ENCODE peak calls at places on chromosomes 1 and 21, in four cellular contexts. One of them, this sample, is unnamed. For H3K4me1 and H3K36me3, the result is how much of the 10 kb centered on the place peaks cover.

GRCh38 chr1:23449918-23450317 is 25.4 kb upstream of the TCEA3 start:
- DNase-seq in tibial nerve: peak
- DNase-seq in left ventricle myocardium inferior: peak
- DNase-seq in GM23248: no peak
- DNase-seq in this sample: no peak

GRCh38 chr21:33901421-33902288 is 13.9 kb downstream of the ATP5PO start:
- DNase-seq in left ventricle myocardium inferior: no peak
- DNase-seq in GM23248: peak
- DNase-seq in tibial nerve: peak
- DNase-seq in this sample: no peak

GRCh38 chr21:28632718-28633408 is 359.8 kb downstream of the LTN1 start:
- DNase-seq in GM23248: peak
- DNase-seq in left ventricle myocardium inferior: no peak
- DNase-seq in tibial nerve: no peak
- DNase-seq in this sample: no peak

GRCh38 chr1:52629667-52630066 is 3.3 kb upstream of the SHISAL2A start:
- DNase-seq in tibial nerve: no peak
- DNase-seq in GM23248: no peak
- DNase-seq in left ventricle myocardium inferior: no peak
- DNase-seq in this sample: no peak

GRCh38 chr1:75696000-75696399 is 28.5 kb upstream of the ACADM start:
- DNase-seq in left ventricle myocardium inferior: no peak
- DNase-seq in tibial nerve: no peak
- DNase-seq in GM23248: no peak
- DNase-seq in this sample: no peak

GRCh38 chr1:28144203-28145135 is 32.0 kb downstream of the PTAFR start:
- DNase-seq in tibial nerve: no peak
- DNase-seq in left ventricle myocardium inferior: no peak
- DNase-seq in GM23248: peak
- DNase-seq in this sample: no peak

GRCh38 chr1:67708606-67709005 is 23.6 kb downstream of the GADD45A start:
- DNase-seq in tibial nerve: no peak
- DNase-seq in left ventricle myocardium inferior: no peak
- DNase-seq in GM23248: no peak
- DNase-seq in this sample: no peak

GRCh38 chr1:64471218-64471719 is 1.3 kb downstream of the CACHD1 start:
- DNase-seq in tibial nerve: no peak
- DNase-seq in left ventricle myocardium inferior: peak
- DNase-seq in GM23248: peak
- DNase-seq in this sample: peak

GRCh38 chr1:98906361-98906760 is 98.3 kb downstream of the PLPPR5 start:
- DNase-seq in tibial nerve: no peak
- DNase-seq in GM23248: no peak
- DNase-seq in left ventricle myocardium inferior: no peak
- DNase-seq in this sample: no peak

GRCh38 chr1:61083014-61083798 is 845 bp downstream of the NFIA start:
- DNase-seq in GM23248: peak
- DNase-seq in tibial nerve: no peak
- DNase-seq in left ventricle myocardium inferior: peak
- DNase-seq in this sample: no peak

GRCh38 chr1:226149806-226150205 is 36.7 kb downstream of the ACBD3 start:
- DNase-seq in tibial nerve: no peak
- DNase-seq in GM23248: peak
- DNase-seq in left ventricle myocardium inferior: no peak
- DNase-seq in this sample: no peak

GRCh38 chr21:39136711-39137110 is 46.5 kb downstream of the PSMG1 start:
- DNase-seq in left ventricle myocardium inferior: no peak
- DNase-seq in tibial nerve: no peak
- DNase-seq in GM23248: peak
- DNase-seq in this sample: peak

GRCh38 chr1:207430602-207431001 is 23.5 kb upstream of the CR2 start:
- DNase-seq in left ventricle myocardium inferior: no peak
- DNase-seq in GM23248: no peak
- DNase-seq in tibial nerve: no peak
- DNase-seq in this sample: no peak

GRCh38 chr21:45078877-45079281 is 4.5 kb downstream of the ADARB1 start:
- DNase-seq in left ventricle myocardium inferior: no peak
- DNase-seq in GM23248: peak
- DNase-seq in tibial nerve: no peak
- DNase-seq in this sample: no peak

GRCh38 chr1:98839840-98840239 is 164.8 kb downstream of the PLPPR5 start:
- DNase-seq in GM23248: peak
- DNase-seq in tibial nerve: no peak
- DNase-seq in left ventricle myocardium inferior: no peak
- DNase-seq in this sample: no peak

GRCh38 chr1:47656719-47657685 is 219.2 kb downstream of the FOXD2 start:
- DNase-seq in GM23248: peak
- DNase-seq in left ventricle myocardium inferior: peak
- DNase-seq in tibial nerve: peak
- DNase-seq in this sample: no peak

GRCh38 chr1:43048601-43049011 is 89.9 kb upstream of the SLC2A1 start:
- DNase-seq in tibial nerve: no peak
- DNase-seq in GM23248: peak
- DNase-seq in left ventricle myocardium inferior: no peak
- DNase-seq in this sample: no peak

GRCh38 chr21:19553930-19554615 is 1150.5 kb upstream of the TMPRSS15 start:
- DNase-seq in left ventricle myocardium inferior: no peak
- DNase-seq in GM23248: no peak
- DNase-seq in tibial nerve: no peak
- DNase-seq in this sample: no peak

GRCh38 chr1:57867001-57867400 is 443.1 kb upstream of the DAB1 start:
- DNase-seq in tibial nerve: no peak
- DNase-seq in GM23248: no peak
- DNase-seq in left ventricle myocardium inferior: no peak
- DNase-seq in this sample: no peak

GRCh38 chr1:60924964-60925798 is 157.2 kb upstream of the NFIA start:
- DNase-seq in GM23248: no peak
- DNase-seq in left ventricle myocardium inferior: no peak
- DNase-seq in tibial nerve: no peak
- DNase-seq in this sample: no peak

GRCh38 chr21:33013618-33014017 is 12.1 kb upstream of the OLIG2 start:
- DNase-seq in left ventricle myocardium inferior: no peak
- DNase-seq in tibial nerve: no peak
- DNase-seq in GM23248: no peak
- DNase-seq in this sample: no peak

GRCh38 chr1:225737179-225737578 is 40.4 kb upstream of the SRP9 start:
- DNase-seq in GM23248: peak
- DNase-seq in left ventricle myocardium inferior: no peak
- DNase-seq in tibial nerve: no peak
- DNase-seq in this sample: no peak

GRCh38 chr1:56905667-56906066 is 51.1 kb downstream of the C8A start:
- DNase-seq in tibial nerve: no peak
- DNase-seq in left ventricle myocardium inferior: no peak
- DNase-seq in GM23248: no peak
- DNase-seq in this sample: no peak

GRCh38 chr1:179812501-179813292 is 64.9 kb downstream of the TOR1AIP2 start:
- DNase-seq in left ventricle myocardium inferior: no peak
- DNase-seq in tibial nerve: no peak
- DNase-seq in GM23248: no peak
- DNase-seq in this sample: no peak

GRCh38 chr1:58748625-58749198 is 35.1 kb downstream of the JUN start:
- DNase-seq in GM23248: no peak
- DNase-seq in left ventricle myocardium inferior: no peak
- DNase-seq in tibial nerve: no peak
- DNase-seq in this sample: no peak

GRCh38 chr1:162319510-162320160 is 57.0 kb downstream of the SPATA46 start:
- DNase-seq in left ventricle myocardium inferior: no peak
- DNase-seq in GM23248: peak
- DNase-seq in tibial nerve: no peak
- DNase-seq in this sample: no peak

GRCh38 chr1:119859647-119860046 is 36.7 kb downstream of the ADAM30 start:
- DNase-seq in GM23248: peak
- DNase-seq in left ventricle myocardium inferior: no peak
- DNase-seq in tibial nerve: no peak
- DNase-seq in this sample: no peak

GRCh38 chr1:41476807-41477361 is 7.6 kb downstream of the EDN2 start:
- DNase-seq in tibial nerve: peak
- DNase-seq in GM23248: no peak
- DNase-seq in left ventricle myocardium inferior: no peak
- DNase-seq in this sample: no peak

GRCh38 chr1:192739476-192740184 is 69.2 kb upstream of the RGS2 start:
- DNase-seq in left ventricle myocardium inferior: no peak
- DNase-seq in GM23248: no peak
- DNase-seq in tibial nerve: no peak
- DNase-seq in this sample: no peak

GRCh38 chr21:45622416-45623097 is 21.0 kb upstream of the PCBP3 start:
- DNase-seq in GM23248: no peak
- DNase-seq in tibial nerve: no peak
- DNase-seq in left ventricle myocardium inferior: no peak
- DNase-seq in this sample: no peak

GRCh38 chr21:38853421-38853919 is 47.7 kb downstream of the ETS2 start:
- DNase-seq in tibial nerve: no peak
- DNase-seq in left ventricle myocardium inferior: no peak
- DNase-seq in GM23248: peak
- DNase-seq in this sample: no peak

GRCh38 chr1:207495816-207496792 is at the start of gene CR1:
- DNase-seq in tibial nerve: peak
- DNase-seq in left ventricle myocardium inferior: peak
- DNase-seq in GM23248: peak
- DNase-seq in this sample: peak

GRCh38 chr1:49318218-49318617 is 541.5 kb upstream of the BEND5 start:
- DNase-seq in GM23248: no peak
- DNase-seq in tibial nerve: no peak
- DNase-seq in left ventricle myocardium inferior: no peak
- DNase-seq in this sample: no peak

GRCh38 chr1:151799179-151800022 is 5.8 kb downstream of the LINGO4 start:
- DNase-seq in tibial nerve: no peak
- DNase-seq in left ventricle myocardium inferior: no peak
- DNase-seq in GM23248: peak
- DNase-seq in this sample: no peak
- H3K4me1 ChIP-seq in tibial nerve: under half
- H3K4me1 ChIP-seq in left ventricle myocardium inferior: under half
- H3K4me1 ChIP-seq in GM23248: under half
- H3K4me1 ChIP-seq in this sample: under half

GRCh38 chr1:203058674-203058931 is 27.2 kb downstream of the MYOG start:
- DNase-seq in GM23248: no peak
- DNase-seq in left ventricle myocardium inferior: no peak
- DNase-seq in tibial nerve: no peak
- DNase-seq in this sample: no peak

GRCh38 chr1:203055166-203055799 is 29.0 kb downstream of the PPFIA4 start:
- DNase-seq in tibial nerve: no peak
- DNase-seq in GM23248: no peak
- DNase-seq in left ventricle myocardium inferior: no peak
- DNase-seq in this sample: no peak

GRCh38 chr1:203055983-203056382 is 29.7 kb downstream of the PPFIA4 start:
- DNase-seq in GM23248: no peak
- DNase-seq in tibial nerve: no peak
- DNase-seq in left ventricle myocardium inferior: no peak
- DNase-seq in this sample: no peak

GRCh38 chr1:203057831-203058673 is 27.8 kb downstream of the MYOG start:
- DNase-seq in GM23248: peak
- DNase-seq in tibial nerve: no peak
- DNase-seq in left ventricle myocardium inferior: no peak
- DNase-seq in this sample: no peak

DNA sequence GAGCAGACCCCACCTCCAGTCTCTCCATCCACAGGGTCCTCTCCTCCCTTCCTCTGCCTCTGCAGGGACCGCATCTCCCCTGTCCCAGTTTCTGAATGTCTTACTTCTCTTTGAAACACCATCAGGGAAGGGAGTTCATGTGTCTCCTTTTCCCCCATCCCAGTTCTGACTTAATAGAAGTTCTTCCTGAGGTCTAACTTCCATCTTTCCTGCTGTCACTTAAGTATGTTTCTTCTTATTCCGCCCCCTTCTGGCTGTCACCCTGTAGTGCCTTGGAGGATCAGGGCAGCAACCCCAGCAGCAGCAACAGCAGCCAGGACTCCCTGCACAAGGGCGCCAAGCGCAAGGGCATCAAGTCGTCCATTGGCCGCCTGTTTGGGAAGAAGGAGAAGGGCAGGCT is 29.3 kb downstream of the MYOG start:
- DNase-seq in tibial nerve: no peak
- DNase-seq in left ventricle myocardium inferior: no peak
- DNase-seq in GM23248: no peak
- DNase-seq in this sample: no peak
- H3K36me3 ChIP-seq in tibial nerve: under half
- H3K36me3 ChIP-seq in left ventricle myocardium inferior: under half
- H3K36me3 ChIP-seq in GM23248: under half
- H3K36me3 ChIP-seq in this sample: under half

GRCh38 chr1:8167936-8168335 is 141.8 kb upstream of the ERRFI1 start:
- DNase-seq in tibial nerve: no peak
- DNase-seq in left ventricle myocardium inferior: no peak
- DNase-seq in GM23248: no peak
- DNase-seq in this sample: no peak
- H3K4me1 ChIP-seq in tibial nerve: under half
- H3K4me1 ChIP-seq in left ventricle myocardium inferior: under half
- H3K4me1 ChIP-seq in GM23248: under half
- H3K4me1 ChIP-seq in this sample: under half

GRCh38 chr1:16129921-16130543 is 25.8 kb downstream of the EPHA2 start:
- DNase-seq in GM23248: no peak
- DNase-seq in left ventricle myocardium inferior: no peak
- DNase-seq in tibial nerve: no peak
- DNase-seq in this sample: no peak
- H3K36me3 ChIP-seq in GM23248: under half
- H3K36me3 ChIP-seq in left ventricle myocardium inferior: half or more
- H3K36me3 ChIP-seq in tibial nerve: under half
- H3K36me3 ChIP-seq in this sample: half or more

DNA sequence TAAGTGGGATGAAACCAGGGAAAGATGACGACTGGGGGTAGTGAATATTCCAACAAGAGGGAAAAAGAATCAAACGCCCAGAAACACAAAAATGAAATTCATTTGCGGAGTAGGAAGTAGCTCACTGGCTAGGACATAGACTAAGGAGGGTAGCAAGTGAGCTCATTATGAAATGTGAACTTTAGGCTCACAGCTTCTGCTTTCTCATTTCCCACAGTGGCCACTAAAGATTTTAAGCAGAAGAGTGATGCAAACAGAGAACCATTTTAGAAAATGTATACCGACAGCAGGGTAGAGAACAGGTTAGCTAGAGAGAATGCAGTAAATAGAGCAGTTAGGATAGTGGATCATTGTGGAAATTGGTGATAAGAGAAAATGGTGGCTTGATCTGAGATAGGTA is 3.5 kb downstream of the CD48 start:
- DNase-seq in GM23248: no peak
- DNase-seq in tibial nerve: no peak
- DNase-seq in left ventricle myocardium inferior: no peak
- DNase-seq in this sample: no peak
- H3K4me1 ChIP-seq in GM23248: under half
- H3K4me1 ChIP-seq in tibial nerve: under half
- H3K4me1 ChIP-seq in left ventricle myocardium inferior: under half
- H3K4me1 ChIP-seq in this sample: under half